ENCODE peak calls at places on chromosomes 5 and 9, in nine cellular contexts. N is A673; X is endodermal cell; P is CD8-positive, alpha-beta memory T cell; D is lower lobe of right lung; G is pancreas; M is CD8-positive, alpha-beta T cell; J is right atrium auricular region; Q is ovary. Y is an unnamed sample.

GRCh38 chr9:24090566-24090965 is 264.5 kb upstream of the ELAVL2 start:
- DNase-seq in Q (no peak), M (no peak), D (no peak), P (no peak), X (no peak), G (no peak), N (no peak), J (no peak), Y (no peak)

GRCh38 chr9:9275656-9276055 is 1337.1 kb downstream of the PTPRD start:
- DNase-seq in Q (no peak), J (no peak), G (no peak), N (no peak), X (no peak), M (no peak), P (no peak), D (no peak), Y (no peak)

GRCh38 chr5:140591747-140592372 is 27.2 kb downstream of the SLC35A4 start:
- DNase-seq in N (peak; percentile 59), X (no peak), P (no peak), J (no peak), Q (no peak), G (no peak), M (no peak), D (no peak), Y (no peak)

GRCh38 chr5:92795633-92796032 is 785.4 kb downstream of the NR2F1-AS1 start:
- DNase-seq in X (no peak), Q (no peak), M (no peak), J (no peak), D (no peak), N (no peak), G (no peak), P (no peak), Y (no peak)

GRCh38 chr9:109556061-109556460 is 58.0 kb upstream of the PTPN3 start:
- DNase-seq in G (no peak), X (peak; percentile 47), J (no peak), N (no peak), P (no peak), Q (no peak), M (no peak), D (no peak), Y (no peak)

GRCh38 chr5:135216813-135217154 is 182.2 kb downstream of the MACROH2A1 start:
- DNase-seq in Q (no peak), N (no peak), G (no peak), J (no peak), D (no peak), M (no peak), P (no peak), X (no peak), Y (no peak)

GRCh38 chr5:151126199-151126645 is 31.4 kb downstream of the ANXA6 start:
- DNase-seq in X (peak; percentile 92), J (peak; percentile 78), N (peak; percentile 28), M (peak; percentile 66), Q (peak; percentile 61), G (peak; percentile 72), P (peak; percentile 75), D (peak; percentile 87), Y (peak; percentile 83)

GRCh38 chr9:109456811-109457210 is 41.3 kb downstream of the PTPN3 start:
- DNase-seq in Q (no peak), X (no peak), P (no peak), D (no peak), J (no peak), M (no peak), N (no peak), G (no peak), Y (no peak)

GRCh38 chr5:3584724-3585531 is 10.7 kb upstream of the IRX1 start:
- DNase-seq in X (no peak), P (no peak), D (no peak), M (no peak), J (no peak), Q (no peak), N (no peak), G (no peak), Y (no peak)

GRCh38 chr5:39121922-39122321 is 47.7 kb upstream of the RICTOR start:
- DNase-seq in Q (no peak), P (no peak), G (no peak), J (no peak), D (no peak), X (no peak), N (no peak), M (no peak), Y (no peak)
- H3K27ac ChIP-seq in Q (no peak overlapping the region), P (no peak overlapping the region), G (no peak overlapping the region), J (no peak overlapping the region), D (no peak overlapping the region), X (no peak overlapping the region), N (no peak overlapping the region), M (no peak overlapping the region), Y (no peak overlapping the region)

GRCh38 chr5:143248822-143249579 is 154.5 kb downstream of the NR3C1 start:
- DNase-seq in J (no peak), P (no peak), D (no peak), X (no peak), N (peak; percentile 8), M (no peak), Q (no peak), G (no peak), Y (peak; percentile 70)
- H3K27ac ChIP-seq in J (peak overlapping the region; percentile 41), P (peak overlapping the region; percentile 33), D (no peak overlapping the region), X (no peak overlapping the region), N (no peak overlapping the region), M (no peak overlapping the region), Q (no peak overlapping the region), G (no peak overlapping the region), Y (peak overlapping the region; percentile 74)

GRCh38 chr9:88682431-88682831 is 147.5 kb downstream of the NXNL2 start:
- DNase-seq in J (no peak), X (no peak), P (no peak), Q (no peak), M (no peak), N (no peak), G (no peak), D (no peak), Y (no peak)

GRCh38 chr9:88681434-88681833 is 146.5 kb downstream of the NXNL2 start:
- DNase-seq in G (no peak), N (no peak), M (no peak), Q (no peak), J (no peak), X (no peak), P (no peak), D (no peak), Y (no peak)

GRCh38 chr9:88680505-88681160 is 145.7 kb downstream of the NXNL2 start:
- DNase-seq in G (no peak), D (no peak), P (no peak), J (no peak), N (no peak), X (no peak), Q (no peak), M (no peak), Y (no peak)

GRCh38 chr9:88685966-88686365 is 151.0 kb downstream of the NXNL2 start:
- DNase-seq in M (no peak), J (no peak), N (no peak), Q (no peak), G (no peak), D (no peak), X (no peak), P (no peak), Y (no peak)

GRCh38 chr9:88684046-88684445 is 149.1 kb downstream of the NXNL2 start:
- DNase-seq in Q (no peak), N (peak; percentile 26), X (no peak), G (no peak), M (no peak), J (no peak), D (no peak), P (no peak), Y (no peak)
- H3K27ac ChIP-seq in Q (no peak overlapping the region), N (no peak overlapping the region), X (no peak overlapping the region), G (no peak overlapping the region), M (no peak overlapping the region), J (no peak overlapping the region), D (no peak overlapping the region), P (no peak overlapping the region), Y (no peak overlapping the region)

GRCh38 chr9:96619109-96619435 is 571 bp downstream of the CDC14B start:
- DNase-seq in P (no peak), Q (peak; percentile 10), N (no peak), J (no peak), G (peak; percentile 26), M (no peak), X (peak; percentile 59), D (no peak), Y (peak; percentile 34)
- H3K27ac ChIP-seq in P (no peak overlapping the region), Q (no peak overlapping the region), N (peak overlapping the region; percentile 21), J (peak overlapping the region; percentile 89), G (peak overlapping the region; percentile 73), M (no peak overlapping the region), X (no peak overlapping the region), D (peak overlapping the region; percentile 69), Y (peak overlapping the region; percentile 85)

GRCh38 chr5:146027746-146028145 is 77.6 kb downstream of the PLAC8L1 start:
- DNase-seq in N (no peak), J (no peak), X (no peak), M (no peak), P (no peak), D (no peak), Q (no peak), G (peak; percentile 18), Y (no peak)
- H3K27ac ChIP-seq in N (no peak overlapping the region), J (no peak overlapping the region), X (no peak overlapping the region), M (no peak overlapping the region), P (no peak overlapping the region), D (no peak overlapping the region), Q (no peak overlapping the region), G (peak overlapping the region; percentile 48), Y (no peak overlapping the region)

GRCh38 chr5:153618857-153619256 is 128.4 kb downstream of the GRIA1 start:
- DNase-seq in Q (no peak), J (no peak), P (no peak), G (no peak), D (no peak), N (no peak), X (no peak), M (no peak), Y (no peak)

GRCh38 chr5:153623117-153623516 is 132.6 kb downstream of the GRIA1 start:
- DNase-seq in P (no peak), D (no peak), G (no peak), J (no peak), M (no peak), Q (no peak), N (no peak), X (no peak), Y (no peak)

GRCh38 chr5:153619706-153620105 is 129.2 kb downstream of the GRIA1 start:
- DNase-seq in P (no peak), N (no peak), M (no peak), G (no peak), Q (no peak), X (no peak), J (no peak), D (no peak), Y (no peak)

GRCh38 chr5:153617190-153617589 is 126.7 kb downstream of the GRIA1 start:
- DNase-seq in N (no peak), P (no peak), D (no peak), J (no peak), X (no peak), Q (no peak), G (no peak), M (no peak), Y (no peak)

GRCh38 chr5:153618307-153618706 is 127.8 kb downstream of the GRIA1 start:
- DNase-seq in D (no peak), Q (no peak), N (peak; percentile 23), M (no peak), X (no peak), P (no peak), J (no peak), G (no peak), Y (no peak)
- H3K27ac ChIP-seq in D (no peak overlapping the region), Q (no peak overlapping the region), N (no peak overlapping the region), M (no peak overlapping the region), X (no peak overlapping the region), P (no peak overlapping the region), J (no peak overlapping the region), G (no peak overlapping the region), Y (no peak overlapping the region)